ENCODE peak calls at places on chromosome 21, in nine cellular contexts. One of them, this sample, is unnamed. For H3K27me3, the result is how much of the 10 kb centered on the place peaks cover.

GRCh38 chr21:34881894-34882371 is 167.2 kb downstream of the RUNX1 start:
- DNase-seq in GM23338: no peak
- DNase-seq in body of pancreas: no peak
- DNase-seq in colonic mucosa: peak
- DNase-seq in BE2C: no peak
- DNase-seq in hepatocyte: no peak
- DNase-seq in CD4-positive, alpha-beta T cell: no peak
- DNase-seq in Peyer's patch: no peak
- DNase-seq in left ventricle myocardium inferior: no peak
- DNase-seq in this sample: no peak

GRCh38 chr21:40706806-40707205 is 140.2 kb downstream of the DSCAM start:
- DNase-seq in GM23338: no peak
- DNase-seq in body of pancreas: no peak
- DNase-seq in colonic mucosa: no peak
- DNase-seq in BE2C: no peak
- DNase-seq in hepatocyte: no peak
- DNase-seq in CD4-positive, alpha-beta T cell: no peak
- DNase-seq in Peyer's patch: no peak
- DNase-seq in left ventricle myocardium inferior: no peak
- DNase-seq in this sample: no peak

GRCh38 chr21:40901690-40902089 is 54.7 kb upstream of the DSCAM start:
- DNase-seq in GM23338: no peak
- DNase-seq in body of pancreas: no peak
- DNase-seq in colonic mucosa: no peak
- DNase-seq in BE2C: no peak
- DNase-seq in hepatocyte: no peak
- DNase-seq in CD4-positive, alpha-beta T cell: no peak
- DNase-seq in Peyer's patch: no peak
- DNase-seq in left ventricle myocardium inferior: peak
- DNase-seq in this sample: no peak

GRCh38 chr21:31347435-31348032 is 3.5 kb upstream of the TIAM1 start:
- DNase-seq in GM23338: peak
- DNase-seq in body of pancreas: no peak
- DNase-seq in colonic mucosa: no peak
- DNase-seq in BE2C: peak
- DNase-seq in hepatocyte: peak
- DNase-seq in CD4-positive, alpha-beta T cell: no peak
- DNase-seq in Peyer's patch: no peak
- DNase-seq in left ventricle myocardium inferior: no peak
- DNase-seq in this sample: no peak

GRCh38 chr21:29056005-29056404 is 17.4 kb downstream of the CCT8 start:
- DNase-seq in GM23338: no peak
- DNase-seq in body of pancreas: no peak
- DNase-seq in colonic mucosa: no peak
- DNase-seq in BE2C: no peak
- DNase-seq in hepatocyte: no peak
- DNase-seq in CD4-positive, alpha-beta T cell: no peak
- DNase-seq in Peyer's patch: no peak
- DNase-seq in left ventricle myocardium inferior: no peak
- DNase-seq in this sample: no peak

GRCh38 chr21:38903578-38904193 is 98.0 kb downstream of the ETS2 start:
- DNase-seq in GM23338: no peak
- DNase-seq in body of pancreas: no peak
- DNase-seq in colonic mucosa: no peak
- DNase-seq in BE2C: no peak
- DNase-seq in hepatocyte: peak
- DNase-seq in CD4-positive, alpha-beta T cell: no peak
- DNase-seq in Peyer's patch: no peak
- DNase-seq in left ventricle myocardium inferior: no peak
- DNase-seq in this sample: peak

GRCh38 chr21:46605759-46606426 is 1.0 kb upstream of the S100B start:
- DNase-seq in GM23338: no peak
- DNase-seq in body of pancreas: peak
- DNase-seq in colonic mucosa: no peak
- DNase-seq in BE2C: no peak
- DNase-seq in hepatocyte: no peak
- DNase-seq in CD4-positive, alpha-beta T cell: peak
- DNase-seq in Peyer's patch: peak
- DNase-seq in left ventricle myocardium inferior: peak
- DNase-seq in this sample: no peak

GRCh38 chr21:35163381-35163780 is 114.3 kb upstream of the RUNX1 start:
- DNase-seq in GM23338: no peak
- DNase-seq in body of pancreas: no peak
- DNase-seq in colonic mucosa: no peak
- DNase-seq in BE2C: no peak
- DNase-seq in hepatocyte: no peak
- DNase-seq in CD4-positive, alpha-beta T cell: no peak
- DNase-seq in Peyer's patch: no peak
- DNase-seq in left ventricle myocardium inferior: no peak
- DNase-seq in this sample: no peak

GRCh38 chr21:41359289-41359688 is 2.5 kb upstream of the MX2 start:
- DNase-seq in GM23338: peak
- DNase-seq in body of pancreas: no peak
- DNase-seq in colonic mucosa: no peak
- DNase-seq in BE2C: no peak
- DNase-seq in hepatocyte: no peak
- DNase-seq in CD4-positive, alpha-beta T cell: no peak
- DNase-seq in Peyer's patch: no peak
- DNase-seq in left ventricle myocardium inferior: no peak
- DNase-seq in this sample: no peak

GRCh38 chr21:41168391-41169257 is 664 bp downstream of the BACE2 start:
- DNase-seq in GM23338: peak
- DNase-seq in body of pancreas: peak
- DNase-seq in colonic mucosa: peak
- DNase-seq in BE2C: no peak
- DNase-seq in hepatocyte: peak
- DNase-seq in CD4-positive, alpha-beta T cell: no peak
- DNase-seq in Peyer's patch: peak
- DNase-seq in left ventricle myocardium inferior: peak
- DNase-seq in this sample: peak

GRCh38 chr21:37587635-37588177 is 221.1 kb downstream of the DYRK1A start:
- DNase-seq in GM23338: no peak
- DNase-seq in body of pancreas: no peak
- DNase-seq in colonic mucosa: no peak
- DNase-seq in BE2C: no peak
- DNase-seq in hepatocyte: no peak
- DNase-seq in CD4-positive, alpha-beta T cell: no peak
- DNase-seq in Peyer's patch: no peak
- DNase-seq in left ventricle myocardium inferior: no peak
- DNase-seq in this sample: no peak

GRCh38 chr21:38439957-38440356 is 58.3 kb downstream of the ERG start:
- DNase-seq in GM23338: no peak
- DNase-seq in body of pancreas: no peak
- DNase-seq in colonic mucosa: no peak
- DNase-seq in BE2C: no peak
- DNase-seq in hepatocyte: no peak
- DNase-seq in CD4-positive, alpha-beta T cell: no peak
- DNase-seq in Peyer's patch: no peak
- DNase-seq in left ventricle myocardium inferior: no peak
- DNase-seq in this sample: no peak

GRCh38 chr21:14773777-14774345 is 227.7 kb upstream of the SAMSN1 start:
- DNase-seq in GM23338: peak
- DNase-seq in body of pancreas: peak
- DNase-seq in colonic mucosa: peak
- DNase-seq in BE2C: peak
- DNase-seq in hepatocyte: peak
- DNase-seq in CD4-positive, alpha-beta T cell: peak
- DNase-seq in Peyer's patch: peak
- DNase-seq in left ventricle myocardium inferior: peak
- DNase-seq in this sample: peak

GRCh38 chr21:31034378-31034777 is 3.9 kb downstream of the KRTAP19-8 start:
- DNase-seq in GM23338: no peak
- DNase-seq in body of pancreas: no peak
- DNase-seq in colonic mucosa: no peak
- DNase-seq in BE2C: no peak
- DNase-seq in hepatocyte: no peak
- DNase-seq in CD4-positive, alpha-beta T cell: no peak
- DNase-seq in Peyer's patch: no peak
- DNase-seq in left ventricle myocardium inferior: no peak
- DNase-seq in this sample: no peak

GRCh38 chr21:23936991-23937390 is 1670.3 kb downstream of the MRPL39 start:
- DNase-seq in GM23338: no peak
- DNase-seq in body of pancreas: no peak
- DNase-seq in colonic mucosa: no peak
- DNase-seq in BE2C: no peak
- DNase-seq in hepatocyte: no peak
- DNase-seq in CD4-positive, alpha-beta T cell: no peak
- DNase-seq in Peyer's patch: no peak
- DNase-seq in left ventricle myocardium inferior: no peak
- DNase-seq in this sample: no peak

GRCh38 chr21:34877485-34878128 is 171.5 kb downstream of the RUNX1 start:
- DNase-seq in GM23338: no peak
- DNase-seq in body of pancreas: peak
- DNase-seq in colonic mucosa: peak
- DNase-seq in BE2C: no peak
- DNase-seq in hepatocyte: peak
- DNase-seq in CD4-positive, alpha-beta T cell: no peak
- DNase-seq in Peyer's patch: no peak
- DNase-seq in left ventricle myocardium inferior: no peak
- DNase-seq in this sample: no peak

GRCh38 chr21:39033878-39034589 is 149.2 kb downstream of the PSMG1 start:
- DNase-seq in GM23338: no peak
- DNase-seq in body of pancreas: peak
- DNase-seq in colonic mucosa: peak
- DNase-seq in BE2C: no peak
- DNase-seq in hepatocyte: peak
- DNase-seq in CD4-positive, alpha-beta T cell: no peak
- DNase-seq in Peyer's patch: no peak
- DNase-seq in left ventricle myocardium inferior: no peak
- DNase-seq in this sample: no peak

GRCh38 chr21:41250519-41250918 is 66.1 kb upstream of the FAM3B start:
- DNase-seq in GM23338: no peak
- DNase-seq in body of pancreas: peak
- DNase-seq in colonic mucosa: no peak
- DNase-seq in BE2C: no peak
- DNase-seq in hepatocyte: no peak
- DNase-seq in CD4-positive, alpha-beta T cell: no peak
- DNase-seq in Peyer's patch: no peak
- DNase-seq in left ventricle myocardium inferior: no peak
- DNase-seq in this sample: no peak

GRCh38 chr21:39003982-39004775 is 179.1 kb downstream of the PSMG1 start:
- DNase-seq in GM23338: no peak
- DNase-seq in body of pancreas: no peak
- DNase-seq in colonic mucosa: no peak
- DNase-seq in BE2C: no peak
- DNase-seq in hepatocyte: no peak
- DNase-seq in CD4-positive, alpha-beta T cell: no peak
- DNase-seq in Peyer's patch: no peak
- DNase-seq in left ventricle myocardium inferior: no peak
- DNase-seq in this sample: no peak

DNA sequence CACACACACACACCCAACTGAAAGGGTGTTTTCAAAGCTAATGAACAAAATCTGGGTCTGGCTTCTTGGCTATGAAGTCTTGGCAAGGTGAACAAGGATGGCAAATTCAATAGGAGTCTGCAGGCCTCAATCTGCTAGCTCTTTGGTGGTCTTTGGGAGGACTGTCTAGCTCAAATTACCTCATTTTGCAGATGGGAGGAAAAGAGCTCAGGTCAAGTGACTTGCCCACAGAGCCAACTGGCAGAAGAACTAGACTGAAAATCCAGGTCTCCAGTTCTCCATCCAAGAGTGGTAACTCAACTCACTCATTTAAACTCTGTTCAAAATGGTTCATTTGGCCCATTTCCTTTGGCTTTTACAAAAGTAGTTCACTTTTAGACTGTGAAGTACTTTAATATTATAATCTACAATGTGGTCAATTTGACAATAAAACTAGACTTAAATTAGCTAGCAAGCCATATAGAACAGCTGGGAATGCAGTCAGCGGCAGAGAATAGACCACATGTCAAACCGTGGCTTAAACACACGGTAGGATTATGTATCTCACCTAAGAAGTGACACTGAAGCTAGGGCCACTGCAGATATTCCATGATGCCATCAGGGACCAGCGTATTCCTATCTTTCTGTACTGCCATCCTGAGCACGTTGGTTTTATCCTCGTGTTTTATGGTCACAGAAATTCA is 112.9 kb downstream of the APP start:
- DNase-seq in GM23338: no peak
- DNase-seq in body of pancreas: no peak
- DNase-seq in colonic mucosa: no peak
- DNase-seq in BE2C: no peak
- DNase-seq in hepatocyte: no peak
- DNase-seq in CD4-positive, alpha-beta T cell: no peak
- DNase-seq in Peyer's patch: no peak
- DNase-seq in left ventricle myocardium inferior: no peak
- DNase-seq in this sample: no peak
- H3K27me3 ChIP-seq in GM23338: under half
- H3K27me3 ChIP-seq in body of pancreas: under half
- H3K27me3 ChIP-seq in colonic mucosa: under half
- H3K27me3 ChIP-seq in BE2C: under half
- H3K27me3 ChIP-seq in hepatocyte: under half
- H3K27me3 ChIP-seq in CD4-positive, alpha-beta T cell: under half
- H3K27me3 ChIP-seq in Peyer's patch: under half
- H3K27me3 ChIP-seq in left ventricle myocardium inferior: under half
- H3K27me3 ChIP-seq in this sample: under half

GRCh38 chr21:36388835-36389234 is 3.6 kb downstream of the CHAF1B start:
- DNase-seq in GM23338: peak
- DNase-seq in body of pancreas: peak
- DNase-seq in colonic mucosa: no peak
- DNase-seq in BE2C: no peak
- DNase-seq in hepatocyte: peak
- DNase-seq in CD4-positive, alpha-beta T cell: no peak
- DNase-seq in Peyer's patch: no peak
- DNase-seq in left ventricle myocardium inferior: no peak
- DNase-seq in this sample: no peak
- TF ChIP-seq CTCF in GM23338: no peak
- TF ChIP-seq CTCF in body of pancreas: peak
- TF ChIP-seq CTCF in colonic mucosa: no peak
- TF ChIP-seq CTCF in BE2C: no peak
- TF ChIP-seq CTCF in hepatocyte: no peak
- TF ChIP-seq CTCF in CD4-positive, alpha-beta T cell: no peak
- TF ChIP-seq CTCF in Peyer's patch: no peak
- TF ChIP-seq CTCF in left ventricle myocardium inferior: peak
- TF ChIP-seq CTCF in this sample: no peak

GRCh38 chr21:42668193-42668592 is 14.8 kb downstream of the PDE9A start:
- DNase-seq in GM23338: no peak
- DNase-seq in body of pancreas: no peak
- DNase-seq in colonic mucosa: no peak
- DNase-seq in BE2C: no peak
- DNase-seq in hepatocyte: no peak
- DNase-seq in CD4-positive, alpha-beta T cell: no peak
- DNase-seq in Peyer's patch: no peak
- DNase-seq in left ventricle myocardium inferior: no peak
- DNase-seq in this sample: no peak
- H3K27me3 ChIP-seq in GM23338: under half
- H3K27me3 ChIP-seq in body of pancreas: under half
- H3K27me3 ChIP-seq in colonic mucosa: under half
- H3K27me3 ChIP-seq in BE2C: under half
- H3K27me3 ChIP-seq in hepatocyte: under half
- H3K27me3 ChIP-seq in CD4-positive, alpha-beta T cell: under half
- H3K27me3 ChIP-seq in Peyer's patch: under half
- H3K27me3 ChIP-seq in left ventricle myocardium inferior: under half
- H3K27me3 ChIP-seq in this sample: under half

DNA sequence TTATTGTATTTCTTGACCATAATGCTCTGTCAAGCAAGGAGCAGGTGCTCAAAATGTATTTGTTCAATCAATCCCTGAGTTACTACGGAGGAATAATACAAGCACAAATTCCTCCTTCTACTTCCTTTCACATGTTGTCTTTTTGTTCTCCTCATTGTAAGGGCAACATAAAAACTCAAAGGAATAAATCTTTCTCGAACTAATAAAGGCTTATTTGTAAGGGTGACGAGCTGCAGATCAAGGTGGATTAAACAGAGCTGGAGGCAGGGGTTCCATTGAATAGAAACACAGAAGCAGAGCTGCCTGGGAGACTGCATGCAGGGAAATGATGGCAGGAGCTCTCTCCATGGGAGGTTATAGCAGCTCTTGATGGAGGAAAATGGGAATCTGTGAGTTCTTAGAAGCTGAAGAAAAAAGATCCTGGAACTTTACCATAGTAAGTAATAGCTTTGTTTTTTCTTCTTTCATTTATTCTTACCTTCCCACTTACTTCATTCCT is 160.2 kb downstream of the CYYR1 start:
- DNase-seq in GM23338: no peak
- DNase-seq in body of pancreas: no peak
- DNase-seq in colonic mucosa: no peak
- DNase-seq in BE2C: no peak
- DNase-seq in hepatocyte: no peak
- DNase-seq in CD4-positive, alpha-beta T cell: no peak
- DNase-seq in Peyer's patch: no peak
- DNase-seq in left ventricle myocardium inferior: no peak
- DNase-seq in this sample: no peak
- TF ChIP-seq CTCF in GM23338: no peak
- TF ChIP-seq CTCF in body of pancreas: no peak
- TF ChIP-seq CTCF in colonic mucosa: no peak
- TF ChIP-seq CTCF in BE2C: no peak
- TF ChIP-seq CTCF in hepatocyte: no peak
- TF ChIP-seq CTCF in CD4-positive, alpha-beta T cell: no peak
- TF ChIP-seq CTCF in Peyer's patch: no peak
- TF ChIP-seq CTCF in left ventricle myocardium inferior: no peak
- TF ChIP-seq CTCF in this sample: no peak